ENCODE peak calls at places on chromosomes 11 and 22, in seven cellular contexts. W is PC-3, O is SK-N-SH, G is IMR-90, C is neuronal stem cell, K is GM23248, P is kidney. E is an unnamed sample.

GRCh38 chr11:115170133-115170815 is 333.9 kb downstream of the CADM1 start:
- DNase-seq in W (peak; percentile 61), O (peak; percentile 47), G (peak; percentile 38), C (peak; percentile 38), K (peak; percentile 47), P (no peak), E (peak; percentile 68)

GRCh38 chr11:121464352-121464946 is 11.7 kb upstream of the SORL1-AS1 start:
- DNase-seq in W (peak; percentile 97), O (peak; percentile 78), G (peak; percentile 94), C (no peak), K (peak; percentile 90), P (peak; percentile 86), E (peak; percentile 66)

GRCh38 chr11:65976216-65977176 is 15.0 kb downstream of the SART1 start:
- DNase-seq in W (no peak), O (peak; percentile 17), G (no peak), C (no peak), K (no peak), P (no peak), E (no peak)

GRCh38 chr22:47515384-47516125 is 753.1 kb downstream of the TBC1D22A start:
- DNase-seq in W (peak; percentile 4), O (no peak), G (no peak), C (no peak), K (no peak), P (no peak), E (no peak)

GRCh38 chr11:292211-293121 is 3.5 kb downstream of the PGGHG start:
- DNase-seq in W (no peak), O (no peak), G (no peak), C (no peak), K (no peak), P (peak; percentile 75), E (no peak)

GRCh38 chr11:82974135-82974534 is 72.6 kb downstream of the DDIAS start:
- DNase-seq in W (no peak), O (no peak), G (no peak), C (no peak), K (no peak), P (no peak), E (no peak)

GRCh38 chr11:118623291-118623655 is 15.9 kb downstream of the PHLDB1 start:
- DNase-seq in W (peak; percentile 71), O (peak; percentile 78), G (peak; percentile 54), C (no peak), K (peak; percentile 61), P (peak; percentile 79), E (no peak)

GRCh38 chr22:48488149-48488551 is 1339.5 kb downstream of the BRD1 start:
- DNase-seq in W (no peak), O (peak; percentile 23), G (no peak), C (no peak), K (peak; percentile 15), P (peak; percentile 26), E (peak; percentile 53)

GRCh38 chr11:7597620-7598019 is 75.7 kb downstream of the CYB5R2 start:
- DNase-seq in W (peak; percentile 83), O (no peak), G (no peak), C (no peak), K (no peak), P (peak; percentile 87), E (no peak)

GRCh38 chr11:36702330-36703054 is 104.5 kb upstream of the RAG2 start:
- DNase-seq in W (peak; percentile 69), O (peak; percentile 73), G (peak; percentile 69), C (peak; percentile 70), K (peak; percentile 72), P (no peak), E (peak; percentile 72)

GRCh38 chr22:37632174-37633081 is 7.0 kb upstream of the SH3BP1 start:
- DNase-seq in W (no peak), O (no peak), G (no peak), C (no peak), K (no peak), P (no peak), E (peak; percentile 61)

GRCh38 chr22:32413715-32414114 is 1.7 kb upstream of the RTCB start:
- DNase-seq in W (peak; percentile 33), O (peak; percentile 34), G (peak; percentile 42), C (no peak), K (peak; percentile 44), P (no peak), E (no peak)

GRCh38 chr22:23010430-23010829 is 59.9 kb upstream of the GNAZ start:
- DNase-seq in W (no peak), O (no peak), G (no peak), C (no peak), K (no peak), P (no peak), E (no peak)

GRCh38 chr22:24051568-24051967 is 40.5 kb downstream of the CABIN1 start:
- DNase-seq in W (no peak), O (no peak), G (no peak), C (no peak), K (peak; percentile 93), P (no peak), E (no peak)

GRCh38 chr11:1054143-1055108 is 17.9 kb upstream of the MUC6 start:
- DNase-seq in W (peak; percentile 83), O (peak; percentile 85), G (no peak), C (no peak), K (peak; percentile 69), P (peak; percentile 61), E (no peak)

GRCh38 chr22:26616650-26617049 is 1.2 kb downstream of the CRYBB1 start:
- DNase-seq in W (no peak), O (no peak), G (no peak), C (no peak), K (no peak), P (no peak), E (no peak)

GRCh38 chr11:61697093-61697492 is 16.9 kb downstream of the DAGLA start:
- DNase-seq in W (peak; percentile 98), O (no peak), G (no peak), C (no peak), K (no peak), P (peak; percentile 91), E (no peak)

GRCh38 chr11:41431784-41432183 is 27.7 kb downstream of the LRRC4C start:
- DNase-seq in W (no peak), O (peak; percentile 36), G (no peak), C (no peak), K (no peak), P (no peak), E (peak; percentile 45)

GRCh38 chr11:129484068-129484467 is 108.4 kb downstream of the BARX2 start:
- DNase-seq in W (no peak), O (no peak), G (no peak), C (no peak), K (no peak), P (no peak), E (no peak)

GRCh38 chr11:107564877-107565218 is 687 bp downstream of the ALKBH8 start:
- DNase-seq in W (no peak), O (no peak), G (no peak), C (no peak), K (no peak), P (no peak), E (no peak)

DNA sequence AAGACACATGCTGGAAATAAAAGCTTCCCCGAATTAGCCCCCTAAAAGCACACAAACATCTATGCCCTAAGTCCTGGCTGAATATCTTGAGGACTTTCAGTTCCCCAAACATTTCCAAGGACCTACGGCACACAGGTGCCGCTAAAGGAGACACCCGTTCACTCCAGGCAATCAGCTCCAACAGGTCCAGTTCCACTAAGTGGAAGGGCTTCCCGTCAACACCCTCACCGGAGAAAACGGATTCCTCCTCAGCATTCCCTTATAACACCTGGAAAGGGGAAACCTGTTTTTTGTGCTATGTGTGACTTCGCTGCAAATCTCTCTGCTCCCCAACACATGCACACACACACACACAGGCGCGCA is 3.9 kb downstream of the TENM4 start:
- DNase-seq in W (no peak), O (no peak), G (no peak), C (peak; percentile 2), K (no peak), P (no peak), E (no peak)
- H3K9ac ChIP-seq in W (no peak overlapping the region), O (peak overlapping the region; percentile 86), G (peak overlapping the region; percentile 57), C (peak overlapping the region; percentile 78), K (no peak overlapping the region), P (no peak overlapping the region), E (no peak overlapping the region)

DNA sequence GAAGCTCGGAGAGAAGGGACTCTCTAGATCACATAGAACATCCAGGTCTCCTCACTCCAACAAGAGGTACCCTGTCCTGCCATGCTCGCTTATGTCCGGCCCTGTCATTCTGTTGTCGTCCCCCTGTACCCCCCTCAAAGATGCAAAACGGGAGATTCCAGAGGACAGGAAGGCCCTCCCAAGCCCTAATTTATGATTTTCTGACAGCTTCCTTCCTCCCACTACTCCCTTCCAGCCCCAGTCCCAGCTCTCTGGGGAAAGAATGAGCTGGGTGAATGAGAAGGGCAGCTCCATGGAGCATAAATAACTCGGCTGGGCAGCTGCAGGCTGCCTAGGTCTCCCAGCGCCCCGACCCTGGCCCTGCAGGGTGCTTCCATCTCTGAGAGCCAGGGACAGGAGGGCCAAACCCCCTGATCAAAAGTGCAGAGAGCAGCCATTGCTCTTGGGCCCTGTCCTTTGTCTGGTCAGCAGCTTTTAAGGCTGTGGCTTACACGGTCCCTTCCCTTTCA is 3.9 kb upstream of the EMID1 start:
- DNase-seq in W (no peak), O (no peak), G (no peak), C (no peak), K (no peak), P (peak; percentile 81), E (no peak)
- H3K9ac ChIP-seq in W (no peak overlapping the region), O (no peak overlapping the region), G (no peak overlapping the region), C (no peak overlapping the region), K (no peak overlapping the region), P (no peak overlapping the region), E (no peak overlapping the region)

DNA sequence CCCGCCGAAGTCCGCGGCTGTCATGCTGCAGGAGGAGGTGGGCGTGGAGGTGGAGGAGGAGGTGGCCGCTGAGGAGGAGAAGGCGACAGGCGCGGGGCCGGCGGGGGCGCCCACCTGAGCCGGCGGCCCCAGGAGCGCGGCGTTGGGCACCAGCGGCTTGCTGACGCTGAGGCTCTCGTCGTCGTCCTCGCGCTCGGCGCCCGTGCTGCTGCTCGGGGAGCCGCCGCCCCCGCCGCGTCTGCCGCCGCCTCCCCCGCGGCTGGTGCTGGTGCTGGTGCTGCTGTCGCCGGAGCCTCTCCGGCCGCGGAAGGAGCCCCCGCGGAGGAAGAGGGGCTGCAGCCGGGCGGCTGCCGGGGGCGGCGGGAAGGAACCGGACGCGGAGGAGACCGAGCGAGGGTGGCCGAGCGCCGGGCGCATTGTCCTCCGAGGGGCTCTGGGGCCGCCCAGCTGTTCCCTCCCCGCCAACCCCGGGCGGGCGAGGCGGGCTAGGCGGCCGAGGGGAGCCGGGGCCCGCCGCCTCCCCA is 387 bp downstream of the TMEM121B start:
- DNase-seq in W (no peak), O (no peak), G (no peak), C (peak; percentile 59), K (peak; percentile 46), P (no peak), E (no peak)
- H3K9ac ChIP-seq in W (no peak overlapping the region), O (no peak overlapping the region), G (no peak overlapping the region), C (peak overlapping the region; percentile 93), K (no peak overlapping the region), P (no peak overlapping the region), E (no peak overlapping the region)

DNA sequence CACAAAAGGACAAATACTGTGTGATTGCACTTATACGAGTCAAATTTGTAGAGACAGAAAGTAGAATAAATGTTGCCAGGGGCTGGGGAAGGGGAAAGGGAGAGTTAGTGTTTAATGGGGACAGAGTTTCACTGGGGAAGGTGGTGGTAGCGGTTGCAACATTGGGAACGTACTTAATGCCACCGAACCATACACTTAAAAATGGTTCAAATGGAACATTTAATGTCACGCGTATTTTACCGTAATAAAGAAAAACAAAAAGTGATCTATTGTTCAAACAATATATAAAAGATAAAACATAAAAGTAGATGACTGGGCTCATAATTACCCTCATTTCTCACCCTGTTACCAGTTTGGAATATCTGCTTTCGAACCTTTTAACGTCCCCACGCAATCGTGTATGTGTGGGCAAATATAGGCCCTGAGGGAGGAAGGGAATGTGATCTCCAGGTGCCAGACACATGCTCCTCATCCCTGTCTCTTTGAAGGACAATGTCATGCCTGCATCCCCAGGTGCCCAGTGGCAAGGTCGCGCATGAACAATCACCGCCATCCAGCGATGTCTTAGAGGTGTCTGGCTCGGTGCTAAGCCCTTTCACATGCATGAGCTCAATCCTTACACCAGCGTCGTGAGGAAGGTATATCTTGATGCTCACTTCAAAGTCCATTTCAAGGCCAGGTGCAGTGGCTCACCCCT is 35.3 kb downstream of the LIF start:
- DNase-seq in W (no peak), O (peak; percentile 24), G (no peak), C (no peak), K (no peak), P (no peak), E (no peak)
- H3K9ac ChIP-seq in W (peak overlapping the region; percentile 96), O (peak overlapping the region; percentile 53), G (no peak overlapping the region), C (no peak overlapping the region), K (no peak overlapping the region), P (no peak overlapping the region), E (no peak overlapping the region)

E was measured in Karpas-422.